ENCODE peak calls at places on chromosomes 7 and 10, in five cellular contexts. B is testis, V is dorsolateral prefrontal cortex, G is psoas muscle, Z is HFF-Myc. I is an unnamed sample.

GRCh38 chr7:153832160-153832559 is 220.0 kb upstream of the DPP6 start:
- DNase-seq in B (peak), G (no peak), Z (no peak), V (no peak), I (no peak)

GRCh38 chr7:885261-885892 is 9.0 kb downstream of the GET4 start:
- DNase-seq in V (no peak), G (peak), B (no peak), Z (no peak), I (no peak)

GRCh38 chr7:140673063-140673769 is 471 bp downstream of the ADCK2 start:
- DNase-seq in G (peak), Z (no peak), V (peak), B (peak), I (no peak)

GRCh38 chr10:43964486-43964885 is 315.8 kb upstream of the ZNF32 start:
- DNase-seq in V (no peak), B (no peak), Z (no peak), G (no peak), I (no peak)

GRCh38 chr7:27560706-27561235 is 101.9 kb downstream of the HIBADH start:
- DNase-seq in Z (peak), B (no peak), G (no peak), V (no peak), I (peak)

GRCh38 chr7:140403878-140404564 is at the start of gene RAB19:
- DNase-seq in V (no peak), B (no peak), G (no peak), Z (no peak), I (no peak)

GRCh38 chr10:46096909-46097575 is 51.0 kb upstream of the MSMB start:
- DNase-seq in V (no peak), B (no peak), G (no peak), Z (no peak), I (no peak)

GRCh38 chr10:103693070-103693811 is 162.1 kb downstream of the SH3PXD2A start:
- DNase-seq in V (no peak), B (peak), G (no peak), Z (no peak), I (no peak)

GRCh38 chr7:122070062-122070461 is 74.0 kb downstream of the AASS start:
- DNase-seq in V (no peak), B (no peak), G (no peak), Z (no peak), I (no peak)

GRCh38 chr7:101901661-101902491 is 84.5 kb downstream of the CUX1 start:
- DNase-seq in B (no peak), V (no peak), G (no peak), Z (no peak), I (no peak)

GRCh38 chr7:69504733-69505132 is 93.5 kb upstream of the AUTS2 start:
- DNase-seq in G (no peak), V (no peak), Z (no peak), B (no peak), I (no peak)

GRCh38 chr7:421056-421991 is 98.3 kb downstream of the PDGFA start:
- DNase-seq in G (no peak), V (no peak), Z (no peak), B (no peak), I (no peak)

GRCh38 chr10:7354330-7355047 is 56.3 kb downstream of the SFMBT2 start:
- DNase-seq in G (no peak), Z (no peak), B (no peak), V (no peak), I (no peak)

GRCh38 chr10:50919010-50919409 is 33.6 kb upstream of the A1CF start:
- DNase-seq in Z (no peak), G (no peak), V (no peak), B (no peak), I (no peak)

GRCh38 chr7:151626422-151627115 is 106.9 kb upstream of the RHEB start:
- DNase-seq in G (peak), Z (no peak), V (no peak), B (peak), I (no peak)

GRCh38 chr7:7732566-7733290 is 14.3 kb upstream of the RPA3 start:
- DNase-seq in Z (peak), V (no peak), G (no peak), B (no peak), I (peak)

GRCh38 chr7:64879097-64879730 is 23.9 kb upstream of the ZNF273 start:
- DNase-seq in Z (no peak), V (peak), B (no peak), G (no peak), I (no peak)

GRCh38 chr10:45353176-45353575 is 20.8 kb upstream of the ALOX5 start:
- DNase-seq in V (no peak), G (no peak), Z (no peak), B (no peak), I (no peak)

GRCh38 chr10:22658745-22659410 is 55.5 kb downstream of the PIP4K2A start:
- DNase-seq in V (no peak), B (no peak), Z (no peak), G (no peak), I (no peak)

GRCh38 chr10:88152720-88153119 is 289.3 kb downstream of the PTEN start:
- DNase-seq in G (peak), Z (peak), B (no peak), V (no peak), I (peak)

GRCh38 chr10:68869623-68870022 is 31.5 kb upstream of the DDX50 start:
- DNase-seq in G (no peak), B (no peak), Z (no peak), V (no peak), I (no peak)

GRCh38 chr10:21176934-21177480 is 279.9 kb upstream of the NEBL start:
- DNase-seq in B (no peak), V (no peak), Z (no peak), G (no peak), I (no peak)

GRCh38 chr7:121395494-121395960 is 581 bp downstream of the FAM3C start:
- DNase-seq in V (peak), Z (no peak), B (peak), G (no peak), I (no peak)

GRCh38 chr7:26143298-26144044 is 8.5 kb upstream of the NFE2L3 start:
- DNase-seq in B (no peak), V (no peak), Z (no peak), G (no peak), I (no peak)

GRCh38 chr7:130219871-130220270 is 12.2 kb downstream of the SSMEM1 start:
- DNase-seq in Z (no peak), V (no peak), B (no peak), G (no peak), I (no peak)

GRCh38 chr7:25750738-25751529 is 401.1 kb upstream of the NFE2L3 start:
- DNase-seq in Z (no peak), B (no peak), V (no peak), G (no peak), I (no peak)

GRCh38 chr7:77537595-77538185 is 595 bp downstream of the PTPN12 start:
- DNase-seq in Z (no peak), V (peak), G (no peak), B (peak), I (no peak)

GRCh38 chr7:100677308-100678095 is 4.0 kb downstream of the GNB2 start:
- DNase-seq in B (no peak), V (no peak), Z (no peak), G (no peak), I (no peak)

GRCh38 chr7:46945328-46945727 is 636.6 kb downstream of the TNS3 start:
- DNase-seq in G (no peak), V (no peak), B (no peak), Z (no peak), I (no peak)

GRCh38 chr10:37975407-37975991 is 948 bp downstream of the ZNF25 start:
- DNase-seq in Z (peak), B (peak), G (no peak), V (no peak), I (no peak)

GRCh38 chr10:79116801-79117723 is 48.3 kb downstream of the ZMIZ1 start:
- DNase-seq in B (peak), V (no peak), Z (no peak), G (peak), I (no peak)

GRCh38 chr7:21253740-21254687 is 173.9 kb upstream of the SP4 start:
- DNase-seq in Z (peak), V (peak), G (no peak), B (peak), I (no peak)

GRCh38 chr7:21251166-21251806 is 176.6 kb upstream of the SP4 start:
- DNase-seq in G (no peak), Z (no peak), B (no peak), V (no peak), I (no peak)

GRCh38 chr7:21261627-21262564 is 166.0 kb upstream of the SP4 start:
- DNase-seq in G (peak), V (no peak), Z (no peak), B (peak), I (no peak)

GRCh38 chr7:21260939-21261338 is 166.9 kb upstream of the SP4 start:
- DNase-seq in B (no peak), V (no peak), Z (no peak), G (no peak), I (no peak)

GRCh38 chr7:21256310-21256877 is 171.5 kb upstream of the SP4 start:
- DNase-seq in B (peak), G (no peak), V (no peak), Z (no peak), I (no peak)
- TF ChIP-seq CTCF in B (peak), G (peak), V (peak), Z (no peak), I (peak)

GRCh38 chr7:149552778-149553177 is 55.2 kb upstream of the ZNF746 start:
- DNase-seq in Z (no peak), V (no peak), B (no peak), G (no peak), I (no peak)

GRCh38 chr7:149546331-149546730 is 48.7 kb upstream of the ZNF746 start:
- DNase-seq in V (no peak), Z (no peak), G (no peak), B (no peak), I (no peak)

GRCh38 chr7:149544028-149544427 is 46.4 kb upstream of the ZNF746 start:
- DNase-seq in B (no peak), G (no peak), Z (no peak), V (no peak), I (no peak)

DNA sequence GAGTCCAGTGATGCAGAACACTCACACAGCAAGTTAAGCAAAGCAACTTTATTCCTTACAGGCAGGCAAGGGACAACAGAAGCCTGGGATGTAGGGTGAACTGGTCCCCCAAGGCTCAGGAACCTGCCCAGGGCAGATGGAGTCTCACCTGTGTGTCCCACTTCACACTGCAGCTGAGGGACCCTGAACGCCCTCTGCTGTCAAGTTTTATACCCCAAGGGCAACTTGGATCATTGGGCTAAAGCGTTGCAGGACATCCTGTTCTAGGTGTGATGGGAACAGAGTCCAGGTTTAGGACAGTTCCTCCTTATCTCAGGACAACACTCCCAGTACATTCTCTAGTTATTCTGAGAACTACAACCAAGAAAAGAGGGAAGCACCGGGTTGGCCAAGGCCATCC is 49.5 kb upstream of the ZNF746 start:
- DNase-seq in B (no peak), G (no peak), Z (no peak), V (no peak), I (no peak)
- TF ChIP-seq CTCF in B (no peak), G (no peak), Z (no peak), V (no peak), I (no peak)

DNA sequence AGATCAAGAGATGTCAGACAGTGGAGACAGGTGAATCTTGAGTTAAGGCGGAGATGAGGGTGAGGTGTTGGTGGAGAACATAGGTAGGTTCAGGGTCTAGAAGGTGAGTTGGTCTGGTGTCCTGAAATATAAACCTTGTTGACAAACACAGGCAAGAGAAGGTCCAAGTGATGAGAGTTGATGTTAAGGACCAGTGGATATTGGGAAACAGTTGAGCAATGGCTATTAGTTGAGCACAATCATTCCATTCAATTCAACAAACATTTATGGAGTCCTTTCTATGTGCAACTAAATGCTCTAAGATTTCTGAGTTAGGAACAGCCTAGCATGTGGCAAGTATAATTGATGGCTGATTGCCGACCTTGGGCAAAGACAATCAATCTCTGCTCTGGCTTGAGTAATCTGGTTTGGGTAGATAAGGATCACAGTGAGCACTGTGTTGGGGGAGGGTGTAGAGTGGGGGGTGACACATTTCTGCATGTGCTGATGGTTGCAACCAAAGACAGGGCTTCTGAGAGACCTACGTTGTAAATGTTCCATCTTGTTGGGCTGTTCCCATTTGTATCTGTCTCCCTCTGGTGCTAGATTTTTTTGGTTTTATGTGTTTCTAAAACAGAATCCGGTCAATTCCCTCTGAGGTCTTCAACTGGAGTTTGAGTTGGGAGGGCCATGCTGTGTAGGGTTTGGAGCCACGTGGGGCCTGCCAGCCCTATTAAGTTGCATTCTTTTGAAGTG is 201.1 kb downstream of the BAMBI start:
- DNase-seq in Z (no peak), B (no peak), G (no peak), V (no peak), I (no peak)
- TF ChIP-seq CTCF in Z (no peak), B (no peak), G (no peak), V (peak), I (no peak)

GRCh38 chr10:63522129-63522687 is 1.0 kb downstream of the REEP3 start:
- DNase-seq in V (no peak), Z (no peak), G (no peak), B (no peak), I (no peak)

GRCh38 chr10:63518690-63519288 is 2.4 kb upstream of the REEP3 start:
- DNase-seq in V (no peak), G (no peak), Z (no peak), B (no peak), I (no peak)

GRCh38 chr10:63520463-63521388 is 475 bp upstream of the REEP3 start:
- DNase-seq in V (peak), G (peak), B (peak), Z (no peak), I (peak)

GRCh38 chr10:63523015-63523414 is 1.8 kb downstream of the REEP3 start:
- DNase-seq in G (no peak), Z (no peak), B (no peak), V (no peak), I (no peak)

GRCh38 chr10:63521389-63522128 is at the start of gene REEP3:
- DNase-seq in B (peak), V (peak), G (peak), Z (no peak), I (peak)
- TF ChIP-seq CTCF in B (no peak), V (peak), G (no peak), Z (no peak), I (no peak)

GRCh38 chr7:44057181-44057848 is 8.1 kb downstream of the PGAM2 start:
- DNase-seq in Z (no peak), V (no peak), G (no peak), B (no peak), I (no peak)
- TF ChIP-seq CTCF in Z (no peak), V (no peak), G (no peak), B (no peak), I (no peak)

I was measured in AG09319.